ENCODE peak calls at places on chromosomes 13 and 19, in five cellular contexts. T is hepatocyte, A is body of pancreas, X is ovary, I is tibial artery. K is an unnamed sample.
A peak's percentile ranks its signal among the peaks of the same experiment; 100 is the strongest.

GRCh38 chr19:7869910-7870511 is 4.2 kb downstream of the PRR36 start:
- DNase-seq in T (no peak), A (peak; percentile 66), X (peak; percentile 87), I (no peak), K (no peak)

GRCh38 chr19:46736544-46737274 is 9.1 kb upstream of the FKRP start:
- DNase-seq in T (no peak), A (peak; percentile 63), X (no peak), I (no peak), K (no peak)

GRCh38 chr13:101554420-101555125 is 102.1 kb downstream of the ITGBL1 start:
- DNase-seq in T (no peak), A (no peak), X (no peak), I (no peak), K (no peak)

GRCh38 chr13:90171649-90172048 is 1175.8 kb upstream of the MIR17HG start:
- DNase-seq in T (no peak), A (no peak), X (no peak), I (no peak), K (no peak)

GRCh38 chr13:104286566-104287290 is 1220.5 kb upstream of the SLC10A2 start:
- DNase-seq in T (no peak), A (no peak), X (no peak), I (no peak), K (no peak)

GRCh38 chr13:25420161-25420560 is 48.4 kb downstream of the ATP8A2 start:
- DNase-seq in T (no peak), A (no peak), X (no peak), I (no peak), K (no peak)

GRCh38 chr13:99056381-99057014 is 78.6 kb upstream of the DOCK9 start:
- DNase-seq in T (no peak), A (no peak), X (no peak), I (no peak), K (peak; percentile 52)

GRCh38 chr13:46342538-46342937 is 44.5 kb downstream of the RUBCNL start:
- DNase-seq in T (no peak), A (no peak), X (no peak), I (no peak), K (no peak)

GRCh38 chr13:29435125-29435911 is 160.2 kb downstream of the SLC7A1 start:
- DNase-seq in T (peak; percentile 63), A (no peak), X (no peak), I (no peak), K (no peak)

GRCh38 chr13:98749501-98749900 is 3.0 kb downstream of the SLC15A1 start:
- DNase-seq in T (no peak), A (no peak), X (no peak), I (no peak), K (no peak)

GRCh38 chr19:51607920-51608562 is 22.2 kb downstream of the SIGLEC5 start:
- DNase-seq in T (peak; percentile 62), A (peak; percentile 54), X (peak; percentile 71), I (peak; percentile 76), K (no peak)

GRCh38 chr13:112974676-112975075 is 5.7 kb downstream of the MCF2L start:
- DNase-seq in T (no peak), A (no peak), X (no peak), I (no peak), K (no peak)
- H3K4me3 ChIP-seq in T (no peak overlapping the region), A (no peak overlapping the region), X (no peak overlapping the region), I (no peak overlapping the region), K (no peak overlapping the region)

GRCh38 chr19:43305642-43306041 is 36.3 kb upstream of the PSG9 start:
- DNase-seq in T (no peak), A (no peak), X (no peak), I (no peak), K (no peak)
- TF ChIP-seq CTCF in T (no peak), A (no peak), X (no peak), I (no peak), K (no peak)

GRCh38 chr19:2974342-2974932 is 2.9 kb upstream of the TLE6 start:
- DNase-seq in T (peak; percentile 48), A (no peak), X (no peak), I (peak; percentile 80), K (peak; percentile 80)
- H3K27ac ChIP-seq in T (no peak overlapping the region), A (peak overlapping the region; percentile 44), X (no peak overlapping the region), I (peak overlapping the region; percentile 13), K (peak overlapping the region; percentile 73)

GRCh38 chr19:48715681-48716171 is 3.8 kb downstream of the MAMSTR start:
- DNase-seq in T (peak; percentile 25), A (no peak), X (peak; percentile 68), I (no peak), K (no peak)
- H3K4me3 ChIP-seq in T (no peak overlapping the region), A (no peak overlapping the region), X (peak overlapping the region; percentile 35), I (no peak overlapping the region), K (peak overlapping the region; percentile 78)

GRCh38 chr13:28316841-28317240 is 178.1 kb downstream of the FLT1 start:
- DNase-seq in T (no peak), A (no peak), X (no peak), I (no peak), K (no peak)

GRCh38 chr13:28314879-28315278 is 176.5 kb downstream of the PAN3 start:
- DNase-seq in T (no peak), A (no peak), X (no peak), I (no peak), K (no peak)

GRCh38 chr13:28316129-28316528 is 177.8 kb downstream of the PAN3 start:
- DNase-seq in T (peak; percentile 38), A (no peak), X (no peak), I (no peak), K (no peak)

GRCh38 chr13:28318418-28318995 is 176.4 kb downstream of the FLT1 start:
- DNase-seq in T (no peak), A (no peak), X (no peak), I (no peak), K (no peak)

GRCh38 chr13:28313579-28313978 is 175.2 kb downstream of the PAN3 start:
- DNase-seq in T (peak; percentile 29), A (no peak), X (no peak), I (no peak), K (no peak)
- TF ChIP-seq CTCF in T (peak; percentile 24), A (no peak), X (no peak), I (no peak), K (no peak)

GRCh38 chr19:48815870-48816501 is 5.2 kb upstream of the BCAT2 start:
- DNase-seq in T (peak; percentile 67), A (peak; percentile 80), X (no peak), I (no peak), K (no peak)
- H3K27ac ChIP-seq in T (peak overlapping the region; percentile 71), A (peak overlapping the region; percentile 98), X (no peak overlapping the region), I (peak overlapping the region; percentile 39), K (no peak overlapping the region)

DNA sequence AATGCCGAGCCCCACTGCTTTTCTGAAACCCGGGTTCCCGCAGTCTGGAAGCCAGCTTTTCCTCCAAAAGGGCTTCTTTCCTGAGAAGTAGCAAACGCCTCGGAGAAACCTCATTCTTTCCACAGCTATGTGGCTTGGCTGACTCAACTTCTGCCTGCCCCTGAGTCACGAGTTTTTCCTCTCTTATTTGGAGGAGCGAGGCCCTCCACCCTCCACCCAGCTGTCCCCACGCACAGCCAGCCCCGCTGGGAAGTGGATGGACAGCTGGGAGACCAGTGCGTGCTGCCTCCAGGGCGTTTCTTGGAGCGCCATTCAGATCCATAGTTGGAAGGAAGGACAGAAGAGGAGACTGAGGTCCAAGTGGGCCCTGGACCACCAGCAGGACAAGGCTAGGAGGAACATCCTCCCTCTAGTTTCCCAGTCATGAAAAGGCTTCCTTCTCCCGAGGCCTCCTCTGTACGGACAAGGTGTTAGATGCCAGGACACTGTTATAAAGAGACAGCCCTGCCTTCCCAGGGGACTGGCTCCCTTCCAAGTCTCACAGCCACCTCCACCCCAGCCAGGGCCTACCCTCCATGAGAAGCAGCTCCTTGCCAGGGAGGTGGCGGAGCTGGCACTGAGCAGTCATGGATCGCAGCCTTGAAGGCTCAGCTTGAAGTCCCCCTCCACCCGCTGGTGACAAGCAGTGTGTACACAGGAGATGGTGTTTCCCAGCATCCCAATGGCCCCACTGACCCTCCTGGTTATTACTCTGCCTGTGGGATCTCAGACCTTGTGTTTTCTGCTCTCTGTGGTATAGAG is 2.5 kb upstream of the PLEKHF1 start:
- DNase-seq in T (peak; percentile 76), A (peak; percentile 86), X (peak; percentile 75), I (peak; percentile 93), K (peak; percentile 90)
- H3K4me3 ChIP-seq in T (no peak overlapping the region), A (no peak overlapping the region), X (no peak overlapping the region), I (peak overlapping the region; percentile 16), K (peak overlapping the region; percentile 49)

K was measured in coronary artery.